ENCODE peak calls at places on chromosomes 6 and 20, in ten cellular contexts. U is HepG2, V is spleen, L is lower leg skin, K is progenitor cell of endocrine pancreas, N is Peyer's patch, S is cardiac muscle cell, H is AG09319, E is nephron progenitor cell, D is left ventricle myocardium inferior. X is an unnamed sample.
A peak's percentile ranks its signal among the peaks of the same experiment; 100 is the strongest.

GRCh38 chr6:137736048-137736846 is 130.8 kb upstream of the TNFAIP3 start:
- DNase-seq in V (no peak), E (no peak), H (no peak), D (no peak), U (no peak), L (no peak), N (no peak), S (no peak), K (no peak), X (no peak)

GRCh38 chr20:47150403-47151152 is 205.9 kb downstream of the ZMYND8 start:
- DNase-seq in N (no peak), E (peak; percentile 73), H (peak; percentile 32), L (peak; percentile 90), U (peak; percentile 86), V (no peak), D (peak; percentile 46), K (peak; percentile 37), S (peak; percentile 87), X (peak; percentile 39)

GRCh38 chr6:89985744-89986493 is 91.7 kb downstream of the GJA10 start:
- DNase-seq in K (no peak), E (no peak), L (no peak), V (no peak), N (no peak), H (no peak), U (no peak), S (peak; percentile 83), D (no peak), X (no peak)

GRCh38 chr20:10877345-10877744 is 203.5 kb upstream of the JAG1 start:
- DNase-seq in H (peak; percentile 29), N (no peak), V (no peak), L (no peak), D (peak; percentile 82), S (peak; percentile 70), K (no peak), U (no peak), E (no peak), X (no peak)

GRCh38 chr6:144408151-144408550 is 123.0 kb downstream of the UTRN start:
- DNase-seq in N (no peak), S (peak; percentile 78), D (peak; percentile 61), H (no peak), E (peak; percentile 14), K (no peak), V (no peak), L (no peak), U (no peak), X (no peak)

GRCh38 chr20:38635721-38636285 is 34.2 kb downstream of the ARHGAP40 start:
- DNase-seq in S (peak; percentile 21), E (no peak), L (no peak), N (peak; percentile 22), K (no peak), D (no peak), H (no peak), V (no peak), U (no peak), X (no peak)

GRCh38 chr6:159908535-159908934 is 17.7 kb downstream of the MAS1 start:
- DNase-seq in E (no peak), S (peak; percentile 29), H (no peak), D (no peak), N (no peak), L (no peak), U (no peak), V (no peak), K (no peak), X (no peak)

GRCh38 chr6:134720353-134721094 is 229.4 kb downstream of the ALDH8A1 start:
- DNase-seq in D (no peak), K (no peak), N (no peak), U (no peak), V (no peak), L (no peak), E (no peak), S (peak; percentile 49), H (no peak), X (no peak)

GRCh38 chr6:37480951-37481597 is 18.6 kb downstream of the CCDC167 start:
- DNase-seq in L (no peak), N (no peak), H (no peak), E (no peak), V (no peak), S (no peak), U (no peak), D (no peak), K (no peak), X (no peak)

GRCh38 chr6:23173231-23173630 is 603.9 kb downstream of the HDGFL1 start:
- DNase-seq in K (no peak), U (no peak), D (no peak), S (peak; percentile 23), L (no peak), N (no peak), V (no peak), E (no peak), H (no peak), X (no peak)

GRCh38 chr6:152273638-152274037 is 363.5 kb downstream of the SYNE1 start:
- DNase-seq in D (no peak), U (no peak), H (no peak), K (no peak), L (no peak), V (no peak), N (no peak), S (peak; percentile 24), E (no peak), X (no peak)
- TF ChIP-seq CTCF in D (no peak), U (no peak), H (no peak), K (peak; percentile 24), L (no peak), V (no peak), N (no peak), S (no peak), E (no peak), X (no peak)

GRCh38 chr6:41271901-41272395 is 14.5 kb downstream of the TREM1 start:
- DNase-seq in D (peak; percentile 36), V (peak; percentile 93), N (no peak), K (no peak), L (no peak), E (no peak), H (no peak), U (no peak), S (no peak), X (no peak)
- TF ChIP-seq CTCF in D (no peak), V (no peak), N (no peak), K (no peak), L (no peak), E (no peak), H (no peak), U (no peak), S (no peak), X (no peak)

DNA sequence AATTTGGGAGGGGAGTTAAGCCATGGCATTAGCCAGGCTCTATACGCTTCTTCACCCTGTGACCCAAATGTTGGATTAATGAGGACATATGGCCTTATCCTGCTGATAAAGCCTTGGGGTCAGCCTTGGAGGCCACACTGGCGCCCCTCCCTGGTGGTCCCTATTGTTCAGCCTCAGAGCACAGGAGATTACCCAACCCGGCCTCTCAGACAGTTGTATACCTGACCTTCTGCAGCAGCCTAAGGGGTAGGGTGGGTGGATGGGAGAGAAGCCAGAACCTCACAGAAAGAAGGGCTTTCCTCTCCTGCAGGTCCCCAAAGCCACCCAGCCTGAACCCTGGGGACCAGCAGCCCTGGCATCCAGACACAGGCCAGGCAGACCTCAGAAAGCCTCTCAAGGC is 76.8 kb downstream of the LINC00237 start:
- DNase-seq in D (no peak), S (no peak), L (no peak), E (no peak), U (no peak), V (no peak), N (no peak), H (no peak), K (no peak), X (no peak)
- TF ChIP-seq CTCF in D (no peak), S (no peak), L (no peak), E (no peak), U (no peak), V (no peak), N (no peak), H (no peak), K (no peak), X (no peak)

GRCh38 chr20:61263084-61263695 is 11.1 kb downstream of the CDH4 start:
- DNase-seq in V (no peak), K (peak; percentile 57), E (peak; percentile 63), D (no peak), H (no peak), L (no peak), N (no peak), S (peak; percentile 22), U (no peak), X (no peak)
- TF ChIP-seq CTCF in V (peak; percentile 72), K (peak; percentile 96), E (peak; percentile 77), D (peak; percentile 82), H (peak; percentile 95), L (no peak), N (peak; percentile 49), S (peak; percentile 90), U (peak; percentile 64), X (peak; percentile 55)

GRCh38 chr6:170368544-170368943 is 62.0 kb downstream of the FAM120B start:
- DNase-seq in L (no peak), H (no peak), S (no peak), V (no peak), K (no peak), D (no peak), N (no peak), U (no peak), E (no peak), X (no peak)

GRCh38 chr6:170366248-170366960 is 59.8 kb downstream of the FAM120B start:
- DNase-seq in H (no peak), U (peak; percentile 85), L (no peak), V (no peak), E (no peak), K (no peak), N (no peak), D (no peak), S (no peak), X (no peak)

GRCh38 chr6:170367241-170367640 is 60.7 kb downstream of the FAM120B start:
- DNase-seq in S (no peak), N (no peak), H (no peak), D (no peak), E (no peak), K (no peak), V (no peak), L (no peak), U (no peak), X (no peak)

GRCh38 chr6:170363255-170363654 is 56.7 kb downstream of the FAM120B start:
- DNase-seq in D (no peak), H (no peak), K (no peak), L (no peak), N (no peak), V (no peak), S (no peak), E (no peak), U (no peak), X (no peak)

GRCh38 chr6:170365581-170365980 is 59.0 kb downstream of the FAM120B start:
- DNase-seq in N (no peak), U (no peak), V (no peak), E (no peak), L (no peak), H (no peak), K (no peak), S (no peak), D (no peak), X (no peak)
- TF ChIP-seq CTCF in N (no peak), U (no peak), V (no peak), E (no peak), L (no peak), H (no peak), K (no peak), S (no peak), D (no peak), X (no peak)

X was measured in LNCaP clone FGC.